ENCODE peak calls at places on chromosomes 11 and 22, in six cellular contexts. One of them, this sample, is unnamed.

GRCh38 chr11:93895106-93895862 is 44.9 kb upstream of the VSTM5 start:
- DNase-seq in T1000: no peak
- DNase-seq in NCI-H1105: peak
- DNase-seq in lower leg skin: no peak
- DNase-seq in CD4-positive, alpha-beta memory T cell: peak
- DNase-seq in nucleus accumbens: no peak
- DNase-seq in this sample: peak

GRCh38 chr11:12086271-12087074 is 23.9 kb upstream of the MICAL2 start:
- DNase-seq in lower leg skin: peak
- DNase-seq in CD4-positive, alpha-beta memory T cell: no peak
- DNase-seq in T1000: peak
- DNase-seq in NCI-H1105: no peak
- DNase-seq in nucleus accumbens: no peak
- DNase-seq in this sample: peak

GRCh38 chr11:108632041-108632440 is 32.8 kb upstream of the DDX10 start:
- DNase-seq in CD4-positive, alpha-beta memory T cell: no peak
- DNase-seq in T1000: no peak
- DNase-seq in lower leg skin: no peak
- DNase-seq in nucleus accumbens: no peak
- DNase-seq in NCI-H1105: no peak
- DNase-seq in this sample: no peak

GRCh38 chr11:85740464-85741400 is 54.7 kb upstream of the CCDC89 start:
- DNase-seq in nucleus accumbens: no peak
- DNase-seq in CD4-positive, alpha-beta memory T cell: no peak
- DNase-seq in T1000: no peak
- DNase-seq in lower leg skin: no peak
- DNase-seq in NCI-H1105: no peak
- DNase-seq in this sample: no peak

GRCh38 chr11:95385577-95385976 is 154.6 kb upstream of the SESN3 start:
- DNase-seq in NCI-H1105: no peak
- DNase-seq in CD4-positive, alpha-beta memory T cell: no peak
- DNase-seq in nucleus accumbens: no peak
- DNase-seq in T1000: no peak
- DNase-seq in lower leg skin: no peak
- DNase-seq in this sample: no peak

GRCh38 chr11:109996060-109996459 is 97.1 kb upstream of the ZC3H12C start:
- DNase-seq in nucleus accumbens: no peak
- DNase-seq in NCI-H1105: no peak
- DNase-seq in CD4-positive, alpha-beta memory T cell: no peak
- DNase-seq in T1000: no peak
- DNase-seq in lower leg skin: no peak
- DNase-seq in this sample: no peak

GRCh38 chr22:50575426-50575941 is 2.7 kb downstream of the CPT1B start:
- DNase-seq in lower leg skin: no peak
- DNase-seq in nucleus accumbens: no peak
- DNase-seq in NCI-H1105: no peak
- DNase-seq in CD4-positive, alpha-beta memory T cell: no peak
- DNase-seq in T1000: no peak
- DNase-seq in this sample: no peak

GRCh38 chr22:44360306-44360685 is 47.5 kb upstream of the SHISAL1 start:
- DNase-seq in nucleus accumbens: no peak
- DNase-seq in T1000: no peak
- DNase-seq in CD4-positive, alpha-beta memory T cell: no peak
- DNase-seq in lower leg skin: no peak
- DNase-seq in NCI-H1105: no peak
- DNase-seq in this sample: no peak

GRCh38 chr11:107496011-107496410 is 38.4 kb upstream of the CWF19L2 start:
- DNase-seq in nucleus accumbens: no peak
- DNase-seq in lower leg skin: no peak
- DNase-seq in T1000: no peak
- DNase-seq in CD4-positive, alpha-beta memory T cell: no peak
- DNase-seq in NCI-H1105: no peak
- DNase-seq in this sample: no peak

GRCh38 chr11:9565822-9566560 is 7.5 kb upstream of the WEE1 start:
- DNase-seq in lower leg skin: no peak
- DNase-seq in T1000: peak
- DNase-seq in nucleus accumbens: no peak
- DNase-seq in NCI-H1105: no peak
- DNase-seq in CD4-positive, alpha-beta memory T cell: peak
- DNase-seq in this sample: no peak

GRCh38 chr11:102438311-102439062 is 14.1 kb downstream of the TMEM123 start:
- DNase-seq in CD4-positive, alpha-beta memory T cell: no peak
- DNase-seq in lower leg skin: no peak
- DNase-seq in nucleus accumbens: no peak
- DNase-seq in NCI-H1105: no peak
- DNase-seq in T1000: no peak
- DNase-seq in this sample: no peak

GRCh38 chr11:47412152-47412746 is 3.9 kb downstream of the SLC39A13 start:
- DNase-seq in CD4-positive, alpha-beta memory T cell: peak
- DNase-seq in lower leg skin: no peak
- DNase-seq in T1000: no peak
- DNase-seq in nucleus accumbens: no peak
- DNase-seq in NCI-H1105: no peak
- DNase-seq in this sample: no peak

GRCh38 chr11:74678591-74679512 is 52.4 kb downstream of the CHRDL2 start:
- DNase-seq in NCI-H1105: no peak
- DNase-seq in T1000: no peak
- DNase-seq in nucleus accumbens: no peak
- DNase-seq in CD4-positive, alpha-beta memory T cell: no peak
- DNase-seq in lower leg skin: peak
- DNase-seq in this sample: no peak

GRCh38 chr11:11669447-11669846 is 47.6 kb upstream of the GALNT18 start:
- DNase-seq in nucleus accumbens: no peak
- DNase-seq in T1000: no peak
- DNase-seq in CD4-positive, alpha-beta memory T cell: no peak
- DNase-seq in NCI-H1105: no peak
- DNase-seq in lower leg skin: no peak
- DNase-seq in this sample: no peak

GRCh38 chr11:86706341-86707131 is 34.1 kb upstream of the ME3 start:
- DNase-seq in lower leg skin: no peak
- DNase-seq in nucleus accumbens: no peak
- DNase-seq in CD4-positive, alpha-beta memory T cell: no peak
- DNase-seq in NCI-H1105: no peak
- DNase-seq in T1000: no peak
- DNase-seq in this sample: no peak

GRCh38 chr11:3188496-3189192 is 23.5 kb upstream of the OSBPL5 start:
- DNase-seq in lower leg skin: peak
- DNase-seq in T1000: no peak
- DNase-seq in NCI-H1105: no peak
- DNase-seq in nucleus accumbens: no peak
- DNase-seq in CD4-positive, alpha-beta memory T cell: no peak
- DNase-seq in this sample: no peak

GRCh38 chr11:111365722-111366559 is 13.1 kb downstream of the POU2AF1 start:
- DNase-seq in T1000: no peak
- DNase-seq in NCI-H1105: no peak
- DNase-seq in lower leg skin: no peak
- DNase-seq in nucleus accumbens: no peak
- DNase-seq in CD4-positive, alpha-beta memory T cell: no peak
- DNase-seq in this sample: no peak

GRCh38 chr22:49355206-49355920 is 472.3 kb downstream of the BRD1 start:
- DNase-seq in nucleus accumbens: no peak
- DNase-seq in T1000: no peak
- DNase-seq in CD4-positive, alpha-beta memory T cell: no peak
- DNase-seq in NCI-H1105: no peak
- DNase-seq in lower leg skin: peak
- DNase-seq in this sample: no peak

GRCh38 chr22:19892925-19893324 is 38.3 kb upstream of the GNB1L start:
- DNase-seq in nucleus accumbens: no peak
- DNase-seq in NCI-H1105: no peak
- DNase-seq in CD4-positive, alpha-beta memory T cell: no peak
- DNase-seq in lower leg skin: no peak
- DNase-seq in T1000: no peak
- DNase-seq in this sample: no peak

GRCh38 chr11:128501576-128502549 is 85.5 kb downstream of the ETS1 start:
- DNase-seq in CD4-positive, alpha-beta memory T cell: no peak
- DNase-seq in lower leg skin: no peak
- DNase-seq in T1000: no peak
- DNase-seq in NCI-H1105: no peak
- DNase-seq in nucleus accumbens: no peak
- DNase-seq in this sample: no peak

GRCh38 chr11:114416441-114416928 is 16.0 kb downstream of the RBM7 start:
- DNase-seq in T1000: no peak
- DNase-seq in lower leg skin: no peak
- DNase-seq in CD4-positive, alpha-beta memory T cell: no peak
- DNase-seq in nucleus accumbens: no peak
- DNase-seq in NCI-H1105: no peak
- DNase-seq in this sample: no peak

GRCh38 chr11:124769804-124770774 is 8.0 kb upstream of the ESAM start:
- DNase-seq in CD4-positive, alpha-beta memory T cell: no peak
- DNase-seq in NCI-H1105: no peak
- DNase-seq in nucleus accumbens: no peak
- DNase-seq in lower leg skin: no peak
- DNase-seq in T1000: no peak
- DNase-seq in this sample: no peak

GRCh38 chr11:61761440-61762163 is 9.2 kb downstream of the MYRF start:
- DNase-seq in nucleus accumbens: no peak
- DNase-seq in CD4-positive, alpha-beta memory T cell: no peak
- DNase-seq in T1000: no peak
- DNase-seq in NCI-H1105: no peak
- DNase-seq in lower leg skin: no peak
- DNase-seq in this sample: no peak

GRCh38 chr22:44580176-44580575 is 82.1 kb upstream of the RTL6 start:
- DNase-seq in lower leg skin: peak
- DNase-seq in CD4-positive, alpha-beta memory T cell: no peak
- DNase-seq in T1000: no peak
- DNase-seq in NCI-H1105: no peak
- DNase-seq in nucleus accumbens: no peak
- DNase-seq in this sample: no peak

GRCh38 chr11:104830080-104830479 is 68.2 kb downstream of the CASP12 start:
- DNase-seq in NCI-H1105: no peak
- DNase-seq in lower leg skin: no peak
- DNase-seq in nucleus accumbens: no peak
- DNase-seq in T1000: no peak
- DNase-seq in CD4-positive, alpha-beta memory T cell: no peak
- DNase-seq in this sample: no peak

GRCh38 chr22:29152381-29153138 is 53.1 kb upstream of the EMID1 start:
- DNase-seq in NCI-H1105: no peak
- DNase-seq in CD4-positive, alpha-beta memory T cell: no peak
- DNase-seq in lower leg skin: no peak
- DNase-seq in T1000: no peak
- DNase-seq in nucleus accumbens: no peak
- DNase-seq in this sample: peak

GRCh38 chr22:35997438-35997837 is 31.2 kb downstream of the RBFOX2 start:
- DNase-seq in lower leg skin: no peak
- DNase-seq in T1000: no peak
- DNase-seq in nucleus accumbens: no peak
- DNase-seq in NCI-H1105: no peak
- DNase-seq in CD4-positive, alpha-beta memory T cell: no peak
- DNase-seq in this sample: no peak

GRCh38 chr22:25369133-25369532 is 149.7 kb downstream of the CRYBB2 start:
- DNase-seq in lower leg skin: no peak
- DNase-seq in T1000: no peak
- DNase-seq in NCI-H1105: no peak
- DNase-seq in CD4-positive, alpha-beta memory T cell: no peak
- DNase-seq in nucleus accumbens: no peak
- DNase-seq in this sample: no peak

GRCh38 chr11:82857145-82857544 is 43.1 kb downstream of the PRCP start:
- DNase-seq in nucleus accumbens: no peak
- DNase-seq in NCI-H1105: no peak
- DNase-seq in CD4-positive, alpha-beta memory T cell: no peak
- DNase-seq in T1000: no peak
- DNase-seq in lower leg skin: no peak
- DNase-seq in this sample: no peak

GRCh38 chr11:92224394-92225205 is at the start of gene FAT3:
- DNase-seq in nucleus accumbens: peak
- DNase-seq in CD4-positive, alpha-beta memory T cell: no peak
- DNase-seq in NCI-H1105: peak
- DNase-seq in T1000: peak
- DNase-seq in lower leg skin: no peak
- DNase-seq in this sample: peak

GRCh38 chr11:122784325-122785155 is 53.8 kb upstream of the CRTAM start:
- DNase-seq in lower leg skin: no peak
- DNase-seq in nucleus accumbens: no peak
- DNase-seq in NCI-H1105: no peak
- DNase-seq in T1000: peak
- DNase-seq in CD4-positive, alpha-beta memory T cell: no peak
- DNase-seq in this sample: no peak

GRCh38 chr11:101049123-101049522 is 80.5 kb downstream of the PGR start:
- DNase-seq in lower leg skin: no peak
- DNase-seq in T1000: peak
- DNase-seq in nucleus accumbens: no peak
- DNase-seq in NCI-H1105: no peak
- DNase-seq in CD4-positive, alpha-beta memory T cell: no peak
- DNase-seq in this sample: no peak

GRCh38 chr22:29716814-29717213 is 3.0 kb upstream of the CABP7 start:
- DNase-seq in lower leg skin: no peak
- DNase-seq in CD4-positive, alpha-beta memory T cell: no peak
- DNase-seq in nucleus accumbens: peak
- DNase-seq in T1000: peak
- DNase-seq in NCI-H1105: no peak
- DNase-seq in this sample: peak

GRCh38 chr11:65124480-65125196 is 2.5 kb downstream of the MRPL49 start:
- DNase-seq in T1000: no peak
- DNase-seq in nucleus accumbens: no peak
- DNase-seq in lower leg skin: no peak
- DNase-seq in CD4-positive, alpha-beta memory T cell: no peak
- DNase-seq in NCI-H1105: no peak
- DNase-seq in this sample: no peak

GRCh38 chr22:29916007-29916544 is 33.1 kb downstream of the MTMR3 start:
- DNase-seq in lower leg skin: no peak
- DNase-seq in NCI-H1105: no peak
- DNase-seq in T1000: no peak
- DNase-seq in nucleus accumbens: no peak
- DNase-seq in CD4-positive, alpha-beta memory T cell: no peak
- DNase-seq in this sample: no peak

GRCh38 chr11:66172146-66172545 is 96.3 kb upstream of the RAB1B start:
- DNase-seq in CD4-positive, alpha-beta memory T cell: no peak
- DNase-seq in NCI-H1105: no peak
- DNase-seq in nucleus accumbens: no peak
- DNase-seq in T1000: no peak
- DNase-seq in lower leg skin: no peak
- DNase-seq in this sample: no peak

GRCh38 chr11:85627332-85627997 is at the start of gene DLG2:
- DNase-seq in lower leg skin: no peak
- DNase-seq in T1000: no peak
- DNase-seq in CD4-positive, alpha-beta memory T cell: no peak
- DNase-seq in nucleus accumbens: peak
- DNase-seq in NCI-H1105: peak
- DNase-seq in this sample: peak

GRCh38 chr11:32440920-32441319 is 5.6 kb upstream of the WT1 start:
- DNase-seq in T1000: no peak
- DNase-seq in nucleus accumbens: no peak
- DNase-seq in CD4-positive, alpha-beta memory T cell: no peak
- DNase-seq in NCI-H1105: no peak
- DNase-seq in lower leg skin: no peak
- DNase-seq in this sample: no peak

GRCh38 chr11:112229159-112229558 is 2.9 kb downstream of the PTS start:
- DNase-seq in T1000: no peak
- DNase-seq in CD4-positive, alpha-beta memory T cell: no peak
- DNase-seq in lower leg skin: no peak
- DNase-seq in nucleus accumbens: no peak
- DNase-seq in NCI-H1105: no peak
- DNase-seq in this sample: no peak

This sample was measured in hippocampal formation.